ENCODE peak calls at places on chromosomes 6 and 20, in seven cellular contexts. X, T, Z, H, O, D and Q are unnamed samples.

GRCh38 chr20:45970646-45971424 is 1.2 kb downstream of the ZNF335 start:
- DNase-seq in T (no peak), Z (no peak), D (peak), O (no peak), H (peak), X (peak), Q (no peak)

GRCh38 chr6:32635526-32636123 is 1.6 kb upstream of the HLA-DQA1 start:
- DNase-seq in Z (no peak), H (no peak), X (no peak), T (no peak), O (no peak), D (no peak), Q (no peak)

GRCh38 chr6:139591075-139591474 is 216.6 kb upstream of the CITED2 start:
- DNase-seq in H (no peak), X (no peak), T (no peak), O (no peak), D (no peak), Z (no peak), Q (no peak)

GRCh38 chr6:148885920-148886845 is 139.4 kb downstream of the UST start:
- DNase-seq in T (no peak), H (no peak), O (no peak), X (no peak), D (no peak), Z (no peak), Q (no peak)

GRCh38 chr6:167849846-167850459 is 23.2 kb downstream of the AFDN start:
- DNase-seq in X (peak), O (peak), T (no peak), H (no peak), D (peak), Z (no peak), Q (no peak)

GRCh38 chr20:15342987-15343639 is 1005.7 kb upstream of the FLRT3 start:
- DNase-seq in D (no peak), O (no peak), Z (no peak), H (no peak), X (no peak), T (no peak), Q (no peak)

GRCh38 chr6:26088344-26088743 is 1.1 kb downstream of the HFE start:
- DNase-seq in Z (no peak), O (no peak), T (no peak), X (no peak), H (no peak), D (no peak), Q (no peak)

GRCh38 chr6:97394160-97394748 is 111.2 kb upstream of the MMS22L start:
- DNase-seq in Z (peak), X (peak), T (no peak), O (peak), H (peak), D (peak), Q (no peak)

GRCh38 chr6:156786652-156787051 is 9.5 kb downstream of the ARID1B start:
- DNase-seq in X (no peak), O (no peak), T (no peak), D (no peak), Z (no peak), H (no peak), Q (no peak)

GRCh38 chr6:47455533-47456209 is 21.9 kb upstream of the CD2AP start:
- DNase-seq in Z (no peak), X (peak), O (no peak), T (no peak), D (no peak), H (no peak), Q (no peak)

GRCh38 chr6:140193269-140193668 is 818.8 kb upstream of the CITED2 start:
- DNase-seq in D (no peak), X (no peak), Z (no peak), H (no peak), T (no peak), O (no peak), Q (no peak)

GRCh38 chr20:44084439-44084838 is 102.5 kb downstream of the JPH2 start:
- DNase-seq in O (no peak), T (no peak), Z (no peak), H (no peak), D (no peak), X (no peak), Q (no peak)

GRCh38 chr20:18331694-18332093 is 43.4 kb downstream of the ZNF133 start:
- DNase-seq in T (no peak), X (no peak), Z (no peak), H (no peak), D (no peak), O (no peak), Q (no peak)

GRCh38 chr6:113082691-113083090 is 735.6 kb downstream of the RFPL4B start:
- DNase-seq in Z (no peak), O (no peak), H (no peak), D (no peak), X (no peak), T (no peak), Q (no peak)

GRCh38 chr6:159220093-159220492 is 50.9 kb downstream of the FNDC1 start:
- DNase-seq in O (no peak), H (no peak), T (no peak), D (no peak), Z (no peak), X (no peak), Q (no peak)

GRCh38 chr6:3162565-3163247 is 5.4 kb upstream of the TUBB2A start:
- DNase-seq in H (peak), O (peak), D (peak), X (peak), Z (peak), T (peak), Q (peak)

GRCh38 chr6:3782876-3783832 is 31.6 kb upstream of the PXDC1 start:
- DNase-seq in D (no peak), O (no peak), T (no peak), H (no peak), X (no peak), Z (no peak), Q (no peak)

GRCh38 chr6:166055801-166056200 is 111.8 kb downstream of the TBXT start:
- DNase-seq in D (no peak), H (no peak), O (no peak), X (no peak), T (no peak), Z (no peak), Q (no peak)

GRCh38 chr6:96420294-96420693 is 101.3 kb upstream of the UFL1 start:
- DNase-seq in D (no peak), T (no peak), X (no peak), O (no peak), H (no peak), Z (no peak), Q (no peak)

GRCh38 chr6:48388045-48388444 is 277.0 kb upstream of the PTCHD4 start:
- DNase-seq in X (no peak), D (no peak), H (no peak), Z (no peak), T (no peak), O (no peak), Q (no peak)

GRCh38 chr6:125947581-125947980 is 9.0 kb upstream of the HINT3 start:
- DNase-seq in H (no peak), X (peak), T (no peak), D (no peak), O (peak), Z (no peak), Q (no peak)

GRCh38 chr6:94289131-94289530 is 869.8 kb upstream of the EPHA7 start:
- DNase-seq in O (no peak), H (no peak), D (no peak), T (no peak), Z (no peak), X (no peak), Q (no peak)

GRCh38 chr6:85490516-85491248 is 40.8 kb downstream of the NT5E start:
- DNase-seq in X (no peak), H (no peak), O (no peak), D (peak), Z (no peak), T (no peak), Q (no peak)

GRCh38 chr6:13457577-13457976 is 29.8 kb downstream of the GFOD1 start:
- DNase-seq in X (no peak), Z (no peak), D (no peak), H (no peak), T (no peak), O (no peak), Q (peak)

GRCh38 chr6:4584801-4585200 is 191.4 kb upstream of the CDYL start:
- DNase-seq in T (no peak), H (no peak), Z (no peak), D (no peak), X (no peak), O (no peak), Q (no peak)

GRCh38 chr20:19691125-19691524 is 66.9 kb upstream of the RIN2 start:
- DNase-seq in Z (no peak), O (no peak), T (no peak), H (no peak), X (no peak), D (no peak), Q (no peak)

GRCh38 chr6:80531676-80532619 is 425.5 kb downstream of the BCKDHB start:
- DNase-seq in X (no peak), Z (no peak), O (no peak), H (no peak), D (no peak), T (no peak), Q (no peak)

GRCh38 chr6:7138921-7139358 is 31.2 kb downstream of the RREB1 start:
- DNase-seq in X (peak), H (no peak), T (no peak), D (peak), Z (no peak), O (no peak), Q (peak)

GRCh38 chr6:157209865-157210530 is 113.3 kb downstream of the TMEM242 start:
- DNase-seq in X (no peak), D (no peak), Z (no peak), O (no peak), T (no peak), H (no peak), Q (no peak)

GRCh38 chr6:44805239-44805849 is 417.8 kb downstream of the CDC5L start:
- DNase-seq in X (no peak), H (no peak), O (no peak), Z (no peak), T (no peak), D (no peak), Q (no peak)

GRCh38 chr20:38152175-38153010 is 12.7 kb downstream of the TGM2 start:
- DNase-seq in D (peak), T (no peak), O (peak), H (peak), Z (peak), X (peak), Q (peak)

GRCh38 chr20:51026317-51026716 is 3.4 kb upstream of the KCNG1 start:
- DNase-seq in D (no peak), H (no peak), X (no peak), T (no peak), O (no peak), Z (no peak), Q (no peak)

GRCh38 chr20:57264151-57264792 is 2.2 kb downstream of the BMP7 start:
- DNase-seq in T (no peak), D (no peak), O (no peak), X (peak), Z (no peak), H (no peak), Q (no peak)

GRCh38 chr20:47574616-47575401 is 73.1 kb downstream of the NCOA3 start:
- DNase-seq in O (no peak), X (no peak), T (no peak), D (no peak), H (no peak), Z (no peak), Q (no peak)

GRCh38 chr6:28225056-28225834 is at the start of gene ZSCAN9:
- DNase-seq in H (peak), O (peak), X (peak), T (no peak), Z (peak), D (peak), Q (peak)